ENCODE peak calls at places on chromosomes 6 and 20, in eight cellular contexts. Q is HL-60, C is HCT116, H is SK-N-SH, L is K562, B is A549, U is GM23338, M is HepG2. I is an unnamed sample.

GRCh38 chr6:11692451-11693376 is 85.9 kb downstream of the ADTRP start:
- DNase-seq in Q (peak; percentile 91), C (no peak), H (no peak), L (no peak), B (no peak), U (no peak), M (no peak), I (no peak)

GRCh38 chr6:36691011-36691410 is 6.6 kb upstream of the RAB44 start:
- DNase-seq in Q (no peak), C (no peak), H (no peak), L (no peak), B (no peak), U (no peak), M (no peak), I (no peak)

GRCh38 chr6:32843321-32843978 is 397 bp downstream of the PSMB8 start:
- DNase-seq in Q (peak; percentile 22), C (no peak), H (no peak), L (no peak), B (no peak), U (no peak), M (no peak), I (no peak)

GRCh38 chr6:53107091-53107490 is 41.5 kb downstream of the GCM1 start:
- DNase-seq in Q (no peak), C (no peak), H (no peak), L (no peak), B (no peak), U (no peak), M (no peak), I (no peak)

GRCh38 chr6:167422934-167423333 is 98.0 kb downstream of the TTLL2 start:
- DNase-seq in Q (no peak), C (no peak), H (peak; percentile 73), L (no peak), B (no peak), U (no peak), M (no peak), I (no peak)

GRCh38 chr6:217048-217659 is 75.1 kb upstream of the DUSP22 start:
- DNase-seq in Q (peak; percentile 23), C (peak; percentile 18), H (peak; percentile 66), L (peak; percentile 75), B (peak; percentile 35), U (peak; percentile 84), M (peak; percentile 34), I (no peak)

GRCh38 chr20:13262302-13262650 is 41.2 kb downstream of the ISM1 start:
- DNase-seq in Q (no peak), C (no peak), H (no peak), L (no peak), B (no peak), U (no peak), M (no peak), I (no peak)

GRCh38 chr6:166004491-166005275 is 163.0 kb downstream of the TBXT start:
- DNase-seq in Q (no peak), C (no peak), H (no peak), L (no peak), B (no peak), U (no peak), M (no peak), I (no peak)

GRCh38 chr6:130624046-130624445 is 203.2 kb upstream of the SMLR1 start:
- DNase-seq in Q (no peak), C (no peak), H (no peak), L (no peak), B (no peak), U (no peak), M (no peak), I (no peak)

GRCh38 chr20:61531553-61532345 is 279.7 kb downstream of the CDH4 start:
- DNase-seq in Q (no peak), C (no peak), H (no peak), L (peak; percentile 23), B (no peak), U (no peak), M (no peak), I (no peak)

GRCh38 chr20:20611165-20611564 is 101.3 kb downstream of the RALGAPA2 start:
- DNase-seq in Q (no peak), C (no peak), H (no peak), L (no peak), B (no peak), U (no peak), M (peak; percentile 20), I (no peak)

GRCh38 chr20:3312940-3313656 is 74.1 kb upstream of the SLC4A11 start:
- DNase-seq in Q (peak; percentile 89), C (no peak), H (no peak), L (no peak), B (peak; percentile 24), U (no peak), M (peak; percentile 52), I (no peak)
- TF ChIP-seq REST in Q (no peak), C (no peak), H (no peak), L (no peak), B (no peak), U (no peak), M (no peak), I (no peak)

GRCh38 chr20:5687884-5688283 is 62.3 kb upstream of the SHLD1 start:
- DNase-seq in Q (peak; percentile 79), C (no peak), H (no peak), L (no peak), B (no peak), U (no peak), M (no peak), I (no peak)

GRCh38 chr20:5689451-5689850 is 60.8 kb upstream of the SHLD1 start:
- DNase-seq in Q (no peak), C (no peak), H (no peak), L (no peak), B (no peak), U (no peak), M (peak; percentile 47), I (no peak)

GRCh38 chr20:5686381-5687105 is 63.7 kb upstream of the SHLD1 start:
- DNase-seq in Q (no peak), C (no peak), H (no peak), L (no peak), B (no peak), U (no peak), M (no peak), I (no peak)

GRCh38 chr20:5691918-5692618 is 58.1 kb upstream of the SHLD1 start:
- DNase-seq in Q (no peak), C (no peak), H (no peak), L (no peak), B (no peak), U (no peak), M (peak; percentile 35), I (no peak)

GRCh38 chr20:5688431-5688972 is 61.7 kb upstream of the SHLD1 start:
- DNase-seq in Q (peak; percentile 29), C (no peak), H (no peak), L (no peak), B (no peak), U (no peak), M (no peak), I (no peak)
- TF ChIP-seq REST in Q (no peak), C (no peak), H (no peak), L (no peak), B (no peak), U (no peak), M (no peak), I (no peak)

GRCh38 chr6:18634912-18635311 is 247.8 kb downstream of the RNF144B start:
- DNase-seq in Q (no peak), C (no peak), H (no peak), L (no peak), B (no peak), U (no peak), M (no peak), I (no peak)

DNA sequence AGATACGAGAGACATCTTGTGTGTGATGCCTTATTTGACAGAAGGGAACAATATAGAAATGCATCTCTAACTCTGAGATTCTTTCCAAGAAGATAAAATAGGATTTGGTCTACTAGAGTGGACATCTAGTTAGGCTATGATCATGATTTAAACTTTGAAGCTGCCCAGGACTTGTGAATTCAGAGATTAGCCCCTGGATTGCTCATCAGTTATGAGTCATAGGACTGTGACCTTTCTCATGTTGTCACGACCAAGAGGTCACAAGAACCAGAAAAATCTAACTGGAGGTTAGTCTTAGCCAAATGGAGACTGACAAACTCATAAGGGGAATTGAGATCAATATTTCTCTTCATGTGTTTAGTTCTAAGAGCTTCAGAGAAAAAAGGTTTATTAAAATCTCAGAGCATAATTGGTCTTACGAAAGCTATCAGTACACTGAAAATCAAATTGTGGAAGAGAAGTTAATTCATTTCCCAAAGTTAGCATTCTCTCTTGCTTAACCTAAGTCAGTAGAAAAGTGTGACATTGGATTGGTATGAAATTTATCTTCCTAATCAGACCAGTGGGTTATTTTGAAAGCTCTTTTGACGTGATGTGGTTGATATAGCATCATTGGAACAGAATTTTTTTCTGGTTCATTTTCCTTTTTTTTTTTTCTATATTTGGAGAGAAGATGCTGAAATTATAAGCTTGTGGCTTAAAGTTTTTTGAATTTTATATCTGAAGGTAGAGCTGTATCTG is 245.7 kb downstream of the RNF144B start:
- DNase-seq in Q (no peak), C (peak; percentile 42), H (no peak), L (no peak), B (no peak), U (no peak), M (peak; percentile 32), I (peak; percentile 38)
- TF ChIP-seq REST in Q (no peak), C (no peak), H (no peak), L (no peak), B (no peak), U (no peak), M (no peak), I (no peak)

DNA sequence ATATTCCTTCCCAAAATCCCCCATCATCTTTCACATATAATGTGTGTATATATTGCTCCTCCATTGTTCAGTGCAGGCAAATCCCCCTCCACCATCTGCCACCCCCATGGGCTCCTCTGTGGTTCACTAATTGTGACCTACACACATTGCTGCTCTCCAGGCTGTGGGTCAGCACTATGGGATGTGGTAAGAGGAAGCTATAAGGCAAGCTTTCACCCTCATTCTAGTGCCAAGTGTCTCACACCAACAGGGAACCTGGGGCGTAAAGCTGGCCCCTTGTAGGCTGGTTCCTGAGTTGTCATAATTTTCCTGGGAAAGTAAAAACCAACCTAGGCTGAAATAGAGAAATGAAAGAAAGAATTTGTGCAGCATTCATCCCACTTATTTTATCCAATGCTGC is 16.8 kb downstream of the FKBP1A start:
- DNase-seq in Q (peak; percentile 55), C (no peak), H (no peak), L (no peak), B (no peak), U (no peak), M (no peak), I (no peak)
- TF ChIP-seq REST in Q (no peak), C (no peak), H (no peak), L (no peak), B (no peak), U (no peak), M (no peak), I (no peak)